ENCODE peak calls at places on chromosomes 7 and 10, in four cellular contexts. J is activated CD4-positive, alpha-beta T cell treated with anti-CD3 and anti-CD28 coated beads, Interleukin-2, amount 50 U/mL, for 24 hours; Y is neural progenitor cell; G is stimulated activated naive CD4-positive, alpha-beta T cell. F is an unnamed sample.

GRCh38 chr10:68330852-68331454 is 911 bp upstream of the HNRNPH3 start:
- DNase-seq in J (no peak), Y (peak), G (peak), F (no peak)

GRCh38 chr7:65438593-65438992 is 64.9 kb downstream of the ZNF92 start:
- DNase-seq in J (no peak), Y (no peak), G (no peak), F (no peak)

GRCh38 chr10:70656489-70656888 is 15.8 kb upstream of the ADAMTS14 start:
- DNase-seq in J (no peak), Y (no peak), G (no peak), F (no peak)

GRCh38 chr7:30928254-30928872 is 16.7 kb downstream of the AQP1 start:
- DNase-seq in J (no peak), Y (no peak), G (no peak), F (no peak)

GRCh38 chr7:134212576-134213546 is 85.7 kb downstream of the LRGUK start:
- DNase-seq in J (no peak), Y (no peak), G (no peak), F (no peak)

GRCh38 chr10:110641256-110641655 is 2.9 kb upstream of the RBM20 start:
- DNase-seq in J (no peak), Y (peak), G (peak), F (peak)

GRCh38 chr10:99203310-99203709 is 32.3 kb downstream of the HPSE2 start:
- DNase-seq in J (no peak), Y (no peak), G (no peak), F (no peak)

GRCh38 chr7:91243591-91244368 is 20.5 kb upstream of the FZD1 start:
- DNase-seq in J (no peak), Y (no peak), G (no peak), F (no peak)

GRCh38 chr7:149228831-149229471 is 10.5 kb upstream of the ZNF212 start:
- DNase-seq in J (no peak), Y (no peak), G (no peak), F (no peak)

GRCh38 chr7:130869918-130870317 is 135.9 kb upstream of the KLF14 start:
- DNase-seq in J (no peak), Y (no peak), G (no peak), F (no peak)

GRCh38 chr10:100522945-100523344 is 3.3 kb upstream of the SEC31B start:
- DNase-seq in J (no peak), Y (no peak), G (no peak), F (no peak)

GRCh38 chr10:30413996-30414576 is 19.9 kb upstream of the MAP3K8 start:
- DNase-seq in J (no peak), Y (peak), G (no peak), F (peak)

GRCh38 chr7:17948503-17949238 is 8.4 kb upstream of the SNX13 start:
- DNase-seq in J (no peak), Y (no peak), G (no peak), F (no peak)

GRCh38 chr7:9709211-9709610 is 1264.5 kb upstream of the PHF14 start:
- DNase-seq in J (no peak), Y (no peak), G (no peak), F (no peak)

GRCh38 chr10:59079386-59080226 is 96.8 kb upstream of the PHYHIPL start:
- DNase-seq in J (no peak), Y (no peak), G (no peak), F (no peak)

GRCh38 chr7:7812112-7812511 is 93.7 kb upstream of the RPA3 start:
- DNase-seq in J (no peak), Y (no peak), G (no peak), F (no peak)

GRCh38 chr7:1466524-1467271 is 7.4 kb upstream of the MICALL2 start:
- DNase-seq in J (no peak), Y (peak), G (no peak), F (peak)

GRCh38 chr7:121001234-121001633 is 12.7 kb downstream of the CPED1 start:
- DNase-seq in J (no peak), Y (no peak), G (no peak), F (no peak)

GRCh38 chr7:18133921-18134320 is 106.3 kb upstream of the PRPS1L1 start:
- DNase-seq in J (no peak), Y (no peak), G (no peak), F (no peak)

GRCh38 chr7:51278797-51279196 is 37.8 kb downstream of the COBL start:
- DNase-seq in J (no peak), Y (peak), G (no peak), F (no peak)

GRCh38 chr7:45684910-45685618 is 110.9 kb downstream of the ADCY1 start:
- DNase-seq in J (no peak), Y (no peak), G (no peak), F (no peak)

GRCh38 chr10:111481271-111482073 is 404.6 kb downstream of the ADRA2A start:
- DNase-seq in J (no peak), Y (no peak), G (no peak), F (no peak)